ENCODE peak calls at places on chromosomes 3 and 15, in eight cellular contexts. A is IMR-90; V is psoas muscle; U is esophagus muscularis mucosa; T is CD4-positive, alpha-beta T cell; D is thoracic aorta; S is transverse colon; L is right lobe of liver. E is an unnamed sample.

GRCh38 chr3:142051351-142051750 is 98.0 kb downstream of the TFDP2 start:
- DNase-seq in A (no peak), D (no peak), S (no peak), U (no peak), L (no peak), T (no peak), V (no peak), E (no peak)

GRCh38 chr3:183254816-183255730 is 2.0 kb downstream of the B3GNT5 start:
- DNase-seq in U (no peak), S (no peak), A (peak; percentile 18), V (no peak), L (no peak), D (no peak), T (no peak), E (no peak)

GRCh38 chr15:73866481-73866880 is 6.9 kb upstream of the TBC1D21 start:
- DNase-seq in T (no peak), L (no peak), S (no peak), A (no peak), U (no peak), D (no peak), V (no peak), E (no peak)

GRCh38 chr3:27307566-27307965 is 61.6 kb downstream of the NEK10 start:
- DNase-seq in A (no peak), L (no peak), D (no peak), V (no peak), U (no peak), T (no peak), S (no peak), E (no peak)

GRCh38 chr3:42530073-42530472 is 27.6 kb downstream of the VIPR1 start:
- DNase-seq in S (no peak), U (no peak), L (no peak), A (no peak), T (no peak), D (no peak), V (no peak), E (no peak)

GRCh38 chr3:132317229-132317948 is at the start of gene ACP3:
- DNase-seq in A (peak; percentile 82), S (peak; percentile 15), T (no peak), U (no peak), V (no peak), D (no peak), L (peak; percentile 57), E (peak; percentile 56)

GRCh38 chr3:178966299-178967183 is 105.1 kb downstream of the ZMAT3 start:
- DNase-seq in V (no peak), U (no peak), A (peak; percentile 37), L (no peak), S (no peak), D (no peak), T (no peak), E (no peak)

GRCh38 chr3:106792716-106793115 is 584.5 kb upstream of the CCDC54 start:
- DNase-seq in S (no peak), T (no peak), A (peak; percentile 23), L (no peak), U (no peak), V (no peak), D (no peak), E (no peak)

GRCh38 chr3:111012388-111013248 is 59.0 kb upstream of the NECTIN3 start:
- DNase-seq in A (no peak), L (no peak), T (no peak), U (no peak), S (no peak), V (no peak), D (no peak), E (no peak)

GRCh38 chr15:35713733-35714132 is 167.8 kb upstream of the DPH6 start:
- DNase-seq in L (no peak), V (no peak), S (no peak), A (peak; percentile 78), D (no peak), T (no peak), U (no peak), E (no peak)

GRCh38 chr3:193673845-193674244 is 80.8 kb downstream of the OPA1 start:
- DNase-seq in D (no peak), T (no peak), S (no peak), V (no peak), L (no peak), U (no peak), A (no peak), E (no peak)

GRCh38 chr15:67240235-67241131 is 14.0 kb downstream of the AAGAB start:
- DNase-seq in D (no peak), L (no peak), A (no peak), U (no peak), T (no peak), V (no peak), S (peak; percentile 41), E (peak; percentile 28)

GRCh38 chr3:88034463-88034862 is 24.3 kb downstream of the CGGBP1 start:
- DNase-seq in T (no peak), S (no peak), L (no peak), D (no peak), U (no peak), A (no peak), V (no peak), E (no peak)

GRCh38 chr3:127478922-127479321 is 111.6 kb downstream of the TPRA1 start:
- DNase-seq in A (no peak), T (no peak), S (no peak), V (no peak), U (no peak), D (no peak), L (no peak), E (peak; percentile 11)

GRCh38 chr15:63322541-63322940 is 45.1 kb downstream of the APH1B start:
- DNase-seq in T (no peak), S (peak; percentile 26), U (no peak), L (no peak), D (no peak), V (no peak), A (peak; percentile 60), E (peak; percentile 66)

GRCh38 chr3:133474251-133474801 is 74.5 kb downstream of the BFSP2 start:
- DNase-seq in S (no peak), D (no peak), L (no peak), V (peak; percentile 76), A (peak; percentile 89), T (no peak), U (no peak), E (no peak)

GRCh38 chr3:31193871-31194270 is 299.4 kb upstream of the GADL1 start:
- DNase-seq in S (no peak), U (no peak), L (no peak), A (peak; percentile 16), T (no peak), V (no peak), D (no peak), E (no peak)

GRCh38 chr3:13493867-13494441 is 13.8 kb downstream of the HDAC11 start:
- DNase-seq in U (no peak), L (no peak), S (no peak), T (no peak), V (peak; percentile 3), D (no peak), A (no peak), E (peak; percentile 44)

GRCh38 chr3:37968784-37969600 is 21.6 kb upstream of the VILL start:
- DNase-seq in L (peak; percentile 46), U (no peak), V (peak; percentile 48), S (no peak), A (no peak), T (no peak), D (no peak), E (no peak)

DNA sequence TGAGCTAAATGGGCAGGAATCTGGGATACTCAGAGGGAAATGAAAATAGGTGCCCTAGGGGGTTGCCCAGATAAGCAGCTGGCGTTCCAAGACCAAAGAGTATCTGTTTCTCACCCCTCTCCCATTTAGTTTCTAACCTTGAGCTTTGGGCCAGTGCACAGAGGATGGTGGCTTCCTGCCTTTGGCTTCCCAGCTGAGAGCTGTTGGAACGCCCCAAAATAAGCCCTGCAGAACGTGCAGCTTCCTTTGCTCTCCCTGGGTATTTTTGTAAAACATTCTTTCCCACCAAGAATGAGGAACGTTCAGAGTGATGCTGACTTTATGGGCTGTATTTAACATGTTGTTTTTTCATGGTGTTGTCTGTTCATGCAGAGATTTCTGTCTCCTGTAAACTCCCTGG is 63.7 kb downstream of the LPP start:
- DNase-seq in A (no peak), D (no peak), L (no peak), V (no peak), S (no peak), U (no peak), T (no peak), E (no peak)
- H3K27ac ChIP-seq in A (no peak overlapping the region), D (peak overlapping the region; percentile 98), L (no peak overlapping the region), V (peak overlapping the region; percentile 87), S (peak overlapping the region; percentile 85), U (peak overlapping the region; percentile 94), T (no peak overlapping the region), E (no peak overlapping the region)

GRCh38 chr3:73868688-73869315 is 244.1 kb upstream of the PDZRN3 start:
- DNase-seq in L (no peak), S (peak; percentile 24), D (no peak), A (peak; percentile 38), T (no peak), U (no peak), V (no peak), E (peak; percentile 6)
- TF ChIP-seq CTCF in L (peak; percentile 69), S (peak; percentile 55), D (peak; percentile 54), A (peak; percentile 68), T (no peak), U (peak; percentile 69), V (peak; percentile 61), E (peak; percentile 14)

DNA sequence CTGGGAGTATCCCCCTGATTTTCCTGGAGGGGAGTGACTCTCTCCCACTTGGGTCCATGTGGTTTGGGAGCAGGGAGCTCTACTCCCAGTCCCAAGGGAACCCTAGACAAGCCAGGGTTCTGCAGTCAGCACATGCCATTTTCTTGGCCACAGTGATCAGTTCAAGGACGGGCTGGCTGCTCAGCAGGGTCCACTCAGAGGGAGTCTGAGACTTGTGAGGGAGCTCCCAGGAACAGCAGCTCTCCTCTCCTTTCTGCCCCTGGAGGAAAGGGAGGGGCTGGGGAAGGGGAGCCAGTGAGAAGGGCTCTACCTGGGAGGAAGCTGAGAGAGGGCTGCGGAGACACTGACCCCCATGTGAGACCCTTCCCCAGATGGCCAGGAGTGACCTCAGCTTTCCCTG is 29.1 kb upstream of the LMCD1 start:
- DNase-seq in D (no peak), S (no peak), T (no peak), L (no peak), A (no peak), U (no peak), V (no peak), E (no peak)
- H3K27ac ChIP-seq in D (peak overlapping the region; percentile 22), S (no peak overlapping the region), T (no peak overlapping the region), L (no peak overlapping the region), A (no peak overlapping the region), U (no peak overlapping the region), V (no peak overlapping the region), E (no peak overlapping the region)

GRCh38 chr3:116517308-116517707 is 72.0 kb upstream of the LSAMP start:
- DNase-seq in U (no peak), T (no peak), A (peak; percentile 4), L (no peak), S (no peak), D (no peak), V (no peak), E (no peak)
- TF ChIP-seq CTCF in U (no peak), T (no peak), A (no peak), L (peak; percentile 19), S (no peak), D (no peak), V (no peak), E (no peak)

GRCh38 chr15:90680371-90680935 is 36.7 kb upstream of the BLM start:
- DNase-seq in U (no peak), S (no peak), T (no peak), A (peak; percentile 98), D (peak; percentile 21), V (no peak), L (no peak), E (no peak)
- H3K27ac ChIP-seq in U (peak overlapping the region; percentile 58), S (peak overlapping the region; percentile 21), T (no peak overlapping the region), A (peak overlapping the region; percentile 67), D (peak overlapping the region; percentile 77), V (peak overlapping the region; percentile 10), L (no peak overlapping the region), E (no peak overlapping the region)